ENCODE peak calls at places on chromosomes 2 and 18, in four cellular contexts. One of them, this sample, is unnamed.
A peak's percentile ranks its signal among the peaks of the same experiment; 100 is the strongest.

GRCh38 chr2:121080013-121080772 is 204.8 kb downstream of the TFCP2L1 start:
- DNase-seq in fibroblast of lung: peak; percentile 26
- DNase-seq in colonic mucosa: peak; percentile 68
- DNase-seq in body of pancreas: peak; percentile 60
- DNase-seq in this sample: peak; percentile 21

GRCh38 chr2:185222311-185222710 is 516.3 kb upstream of the FSIP2 start:
- DNase-seq in fibroblast of lung: peak; percentile 25
- DNase-seq in colonic mucosa: no peak
- DNase-seq in body of pancreas: no peak
- DNase-seq in this sample: no peak

GRCh38 chr2:68993660-68994059 is 19.2 kb downstream of the GKN1 start:
- DNase-seq in fibroblast of lung: no peak
- DNase-seq in colonic mucosa: no peak
- DNase-seq in body of pancreas: no peak
- DNase-seq in this sample: no peak

GRCh38 chr2:59025157-59025757 is 784.1 kb upstream of the FANCL start:
- DNase-seq in fibroblast of lung: peak; percentile 14
- DNase-seq in colonic mucosa: peak; percentile 19
- DNase-seq in body of pancreas: peak; percentile 20
- DNase-seq in this sample: no peak

GRCh38 chr18:77323640-77324370 is 74.2 kb downstream of the GALR1 start:
- DNase-seq in fibroblast of lung: no peak
- DNase-seq in colonic mucosa: no peak
- DNase-seq in body of pancreas: no peak
- DNase-seq in this sample: no peak

GRCh38 chr2:163155279-163155883 is 316.8 kb upstream of the KCNH7 start:
- DNase-seq in fibroblast of lung: peak; percentile 32
- DNase-seq in colonic mucosa: no peak
- DNase-seq in body of pancreas: no peak
- DNase-seq in this sample: no peak

GRCh38 chr2:48209214-48209885 is 303.1 kb upstream of the FBXO11 start:
- DNase-seq in fibroblast of lung: peak; percentile 41
- DNase-seq in colonic mucosa: no peak
- DNase-seq in body of pancreas: no peak
- DNase-seq in this sample: no peak

GRCh38 chr2:168328421-168328820 is 81.0 kb upstream of the STK39 start:
- DNase-seq in fibroblast of lung: no peak
- DNase-seq in colonic mucosa: no peak
- DNase-seq in body of pancreas: no peak
- DNase-seq in this sample: no peak

GRCh38 chr2:216014986-216015385 is 1.6 kb upstream of the MREG start:
- DNase-seq in fibroblast of lung: no peak
- DNase-seq in colonic mucosa: no peak
- DNase-seq in body of pancreas: no peak
- DNase-seq in this sample: no peak

GRCh38 chr2:165833156-165833555 is 39.1 kb upstream of the GALNT3 start:
- DNase-seq in fibroblast of lung: peak; percentile 83
- DNase-seq in colonic mucosa: no peak
- DNase-seq in body of pancreas: no peak
- DNase-seq in this sample: no peak

GRCh38 chr2:168345601-168346000 is 98.2 kb upstream of the STK39 start:
- DNase-seq in fibroblast of lung: no peak
- DNase-seq in colonic mucosa: no peak
- DNase-seq in body of pancreas: no peak
- DNase-seq in this sample: no peak

GRCh38 chr2:213763358-213763757 is 479.1 kb downstream of the SPAG16 start:
- DNase-seq in fibroblast of lung: no peak
- DNase-seq in colonic mucosa: no peak
- DNase-seq in body of pancreas: no peak
- DNase-seq in this sample: no peak

GRCh38 chr2:241808701-241809382 is at the start of gene NEU4:
- DNase-seq in fibroblast of lung: no peak
- DNase-seq in colonic mucosa: peak; percentile 90
- DNase-seq in body of pancreas: no peak
- DNase-seq in this sample: no peak

GRCh38 chr18:6956495-6956894 is 161.1 kb downstream of the LAMA1 start:
- DNase-seq in fibroblast of lung: no peak
- DNase-seq in colonic mucosa: no peak
- DNase-seq in body of pancreas: peak; percentile 54
- DNase-seq in this sample: no peak

GRCh38 chr2:224011837-224012236 is 27.2 kb downstream of the SERPINE2 start:
- DNase-seq in fibroblast of lung: no peak
- DNase-seq in colonic mucosa: no peak
- DNase-seq in body of pancreas: no peak
- DNase-seq in this sample: no peak

GRCh38 chr2:171271380-171271779 is 110.7 kb upstream of the TLK1 start:
- DNase-seq in fibroblast of lung: no peak
- DNase-seq in colonic mucosa: no peak
- DNase-seq in body of pancreas: no peak
- DNase-seq in this sample: no peak

GRCh38 chr2:127622561-127623387 is 23.2 kb upstream of the GPR17 start:
- DNase-seq in fibroblast of lung: no peak
- DNase-seq in colonic mucosa: no peak
- DNase-seq in body of pancreas: peak; percentile 10
- DNase-seq in this sample: no peak

GRCh38 chr2:218876562-218877219 is 4.0 kb upstream of the WNT10A start:
- DNase-seq in fibroblast of lung: peak; percentile 37
- DNase-seq in colonic mucosa: peak; percentile 67
- DNase-seq in body of pancreas: peak; percentile 57
- DNase-seq in this sample: peak; percentile 67

GRCh38 chr2:86518498-86518897 is 44.7 kb downstream of the CHMP3 start:
- DNase-seq in fibroblast of lung: no peak
- DNase-seq in colonic mucosa: no peak
- DNase-seq in body of pancreas: peak; percentile 30
- DNase-seq in this sample: no peak

GRCh38 chr2:192016265-192016664 is 169.4 kb upstream of the CAVIN2 start:
- DNase-seq in fibroblast of lung: peak; percentile 83
- DNase-seq in colonic mucosa: no peak
- DNase-seq in body of pancreas: no peak
- DNase-seq in this sample: no peak

GRCh38 chr2:96342085-96342484 is 6.5 kb downstream of the NCAPH start:
- DNase-seq in fibroblast of lung: peak; percentile 90
- DNase-seq in colonic mucosa: no peak
- DNase-seq in body of pancreas: no peak
- DNase-seq in this sample: no peak

GRCh38 chr2:229342376-229342775 is 71.3 kb upstream of the PID1 start:
- DNase-seq in fibroblast of lung: peak; percentile 14
- DNase-seq in colonic mucosa: peak; percentile 39
- DNase-seq in body of pancreas: peak; percentile 31
- DNase-seq in this sample: no peak

GRCh38 chr18:172361-172760 is 14.0 kb downstream of the USP14 start:
- DNase-seq in fibroblast of lung: no peak
- DNase-seq in colonic mucosa: no peak
- DNase-seq in body of pancreas: no peak
- DNase-seq in this sample: no peak

GRCh38 chr2:165621086-165621560 is 151.6 kb downstream of the CSRNP3 start:
- DNase-seq in fibroblast of lung: peak; percentile 72
- DNase-seq in colonic mucosa: no peak
- DNase-seq in body of pancreas: no peak
- DNase-seq in this sample: no peak

GRCh38 chr2:45944075-45944474 is 292.6 kb downstream of the PRKCE start:
- DNase-seq in fibroblast of lung: peak; percentile 85
- DNase-seq in colonic mucosa: no peak
- DNase-seq in body of pancreas: no peak
- DNase-seq in this sample: no peak

GRCh38 chr2:64453710-64454315 is at the start of gene LGALSL:
- DNase-seq in fibroblast of lung: peak; percentile 57
- DNase-seq in colonic mucosa: peak; percentile 88
- DNase-seq in body of pancreas: peak; percentile 88
- DNase-seq in this sample: no peak

GRCh38 chr2:217325810-217326209 is 465.9 kb upstream of the TNP1 start:
- DNase-seq in fibroblast of lung: no peak
- DNase-seq in colonic mucosa: no peak
- DNase-seq in body of pancreas: no peak
- DNase-seq in this sample: no peak

GRCh38 chr18:21433436-21433835 is 167.1 kb downstream of the ESCO1 start:
- DNase-seq in fibroblast of lung: no peak
- DNase-seq in colonic mucosa: no peak
- DNase-seq in body of pancreas: no peak
- DNase-seq in this sample: no peak

GRCh38 chr2:55162284-55163006 is 69.6 kb downstream of the CLHC1 start:
- DNase-seq in fibroblast of lung: no peak
- DNase-seq in colonic mucosa: no peak
- DNase-seq in body of pancreas: no peak
- DNase-seq in this sample: no peak

DNA sequence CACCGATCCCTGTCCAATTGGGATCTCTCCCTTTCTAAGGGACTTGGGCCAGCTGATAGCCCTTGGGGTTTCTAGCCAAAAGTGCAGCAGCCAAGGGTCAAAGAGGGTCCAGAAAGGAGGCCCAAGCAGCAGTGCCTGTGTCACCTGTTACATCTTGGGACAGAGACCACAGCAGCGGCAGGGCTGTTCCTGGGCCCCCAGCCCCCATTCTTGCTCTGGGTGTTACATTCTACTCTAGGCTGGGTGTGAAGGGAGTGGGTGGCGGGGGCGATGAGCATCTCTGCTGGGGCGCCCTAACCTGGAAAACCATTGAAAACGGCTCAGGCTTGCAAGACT is 1.2 kb downstream of the PAX3 start:
- DNase-seq in fibroblast of lung: no peak
- DNase-seq in colonic mucosa: no peak
- DNase-seq in body of pancreas: no peak
- DNase-seq in this sample: no peak
- H3K27me3 ChIP-seq in fibroblast of lung: peaks cover 92% of the 10 kb centered on the region
- H3K27me3 ChIP-seq in colonic mucosa: peaks cover 96% of the 10 kb centered on the region
- H3K27me3 ChIP-seq in body of pancreas: peaks cover 67% of the 10 kb centered on the region
- H3K27me3 ChIP-seq in this sample: peaks cover 31% of the 10 kb centered on the region

GRCh38 chr2:24877646-24878045 is 42.4 kb downstream of the ADCY3 start:
- DNase-seq in fibroblast of lung: no peak
- DNase-seq in colonic mucosa: no peak
- DNase-seq in body of pancreas: no peak
- DNase-seq in this sample: no peak
- H3K4me1 ChIP-seq in fibroblast of lung: peaks cover 21% of the 10 kb centered on the region
- H3K4me1 ChIP-seq in colonic mucosa: no peaks in the 10 kb centered on the region
- H3K4me1 ChIP-seq in body of pancreas: no peaks in the 10 kb centered on the region
- H3K4me1 ChIP-seq in this sample: no peaks in the 10 kb centered on the region

DNA sequence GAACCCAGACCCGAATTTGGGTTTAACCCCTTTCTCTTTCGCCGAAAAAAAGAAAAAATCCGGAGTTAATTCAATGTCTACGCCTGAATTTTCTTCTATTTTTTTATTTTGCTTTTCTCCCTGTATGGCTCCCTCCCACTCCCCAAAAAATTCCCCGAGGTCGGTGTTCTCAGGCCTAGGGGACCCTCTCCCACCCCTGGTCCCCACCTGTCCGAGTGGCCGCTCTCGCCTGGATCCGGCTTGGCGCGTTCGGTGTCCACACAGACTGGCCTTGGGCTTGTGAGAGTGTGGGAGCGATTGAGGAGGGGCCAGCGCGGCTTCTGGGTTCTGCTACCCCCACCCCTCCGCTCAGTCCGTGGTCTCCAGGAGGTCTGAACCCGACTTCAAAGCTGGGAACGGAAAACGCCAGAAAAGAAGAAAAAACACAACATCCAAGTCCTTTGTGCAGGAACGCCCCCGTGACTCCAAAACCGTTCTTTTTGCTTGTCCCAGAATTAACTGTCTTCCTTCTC is 5.7 kb upstream of the EN1 start:
- DNase-seq in fibroblast of lung: no peak
- DNase-seq in colonic mucosa: no peak
- DNase-seq in body of pancreas: no peak
- DNase-seq in this sample: no peak
- H3K27me3 ChIP-seq in fibroblast of lung: peaks cover 96% of the 10 kb centered on the region
- H3K27me3 ChIP-seq in colonic mucosa: peaks cover 96% of the 10 kb centered on the region
- H3K27me3 ChIP-seq in body of pancreas: peaks cover 70% of the 10 kb centered on the region
- H3K27me3 ChIP-seq in this sample: peaks cover 2% of the 10 kb centered on the region

DNA sequence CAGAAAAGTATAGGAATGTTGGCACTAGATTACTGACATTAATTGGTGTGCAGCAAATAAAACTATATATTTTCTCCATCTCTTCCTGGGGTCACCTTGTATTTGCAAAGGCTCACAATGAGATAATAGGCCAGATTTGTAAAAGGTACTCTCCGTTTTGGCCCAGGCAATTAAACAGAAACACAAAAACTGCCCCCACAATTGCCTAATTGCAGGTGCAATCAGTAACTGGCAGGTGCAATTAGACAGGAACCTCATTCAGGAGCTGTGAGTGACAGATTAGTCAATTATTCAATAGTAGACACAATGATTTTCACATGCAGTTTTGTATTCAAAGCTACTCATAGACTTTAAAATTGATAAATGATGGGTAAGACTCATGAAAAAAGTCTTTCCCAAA is 451.4 kb upstream of the ID2 start:
- DNase-seq in fibroblast of lung: no peak
- DNase-seq in colonic mucosa: no peak
- DNase-seq in body of pancreas: no peak
- DNase-seq in this sample: no peak
- H3K4me1 ChIP-seq in fibroblast of lung: no peaks in the 10 kb centered on the region
- H3K4me1 ChIP-seq in colonic mucosa: no peaks in the 10 kb centered on the region
- H3K4me1 ChIP-seq in body of pancreas: no peaks in the 10 kb centered on the region
- H3K4me1 ChIP-seq in this sample: no peaks in the 10 kb centered on the region

GRCh38 chr18:26656944-26657536 is 108.7 kb upstream of the KCTD1 start:
- DNase-seq in fibroblast of lung: peak; percentile 71
- DNase-seq in colonic mucosa: peak; percentile 76
- DNase-seq in body of pancreas: peak; percentile 82
- DNase-seq in this sample: no peak

GRCh38 chr18:26657618-26658581 is 109.5 kb upstream of the KCTD1 start:
- DNase-seq in fibroblast of lung: no peak
- DNase-seq in colonic mucosa: no peak
- DNase-seq in body of pancreas: no peak
- DNase-seq in this sample: no peak

DNA sequence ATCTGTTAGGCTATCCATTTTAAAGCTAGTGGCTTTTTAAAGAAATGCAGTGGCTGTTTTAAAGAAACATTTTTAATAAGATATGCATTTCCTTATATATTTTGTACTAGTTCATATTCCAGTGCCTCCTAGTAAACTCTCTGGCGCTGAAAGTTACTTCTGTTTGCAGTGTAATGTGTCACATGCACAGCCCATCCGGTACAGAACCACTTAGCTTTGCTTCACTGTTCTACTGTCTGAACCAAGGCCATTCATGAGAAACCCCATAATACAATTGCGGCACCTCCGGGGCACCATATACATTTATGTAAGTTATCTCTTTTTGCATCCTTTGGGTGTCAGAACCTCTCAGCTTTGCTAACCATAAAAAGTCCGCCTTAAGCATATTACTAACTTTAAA is 114.6 kb upstream of the KCTD1 start:
- DNase-seq in fibroblast of lung: no peak
- DNase-seq in colonic mucosa: no peak
- DNase-seq in body of pancreas: no peak
- DNase-seq in this sample: no peak
- H3K27me3 ChIP-seq in fibroblast of lung: peaks cover 12% of the 10 kb centered on the region
- H3K27me3 ChIP-seq in colonic mucosa: no peaks in the 10 kb centered on the region
- H3K27me3 ChIP-seq in body of pancreas: no peaks in the 10 kb centered on the region
- H3K27me3 ChIP-seq in this sample: no peaks in the 10 kb centered on the region

GRCh38 chr2:85438291-85439110 is 20.0 kb downstream of the SH2D6 start:
- DNase-seq in fibroblast of lung: no peak
- DNase-seq in colonic mucosa: no peak
- DNase-seq in body of pancreas: peak; percentile 50
- DNase-seq in this sample: no peak
- H3K4me1 ChIP-seq in fibroblast of lung: peaks cover 22% of the 10 kb centered on the region
- H3K4me1 ChIP-seq in colonic mucosa: peaks cover 12% of the 10 kb centered on the region
- H3K4me1 ChIP-seq in body of pancreas: peaks cover 62% of the 10 kb centered on the region
- H3K4me1 ChIP-seq in this sample: peaks cover 12% of the 10 kb centered on the region

GRCh38 chr18:46335551-46336059 is 231.4 kb downstream of the HAUS1 start:
- DNase-seq in fibroblast of lung: peak; percentile 18
- DNase-seq in colonic mucosa: no peak
- DNase-seq in body of pancreas: no peak
- DNase-seq in this sample: no peak
- H3K27me3 ChIP-seq in fibroblast of lung: peaks cover 25% of the 10 kb centered on the region
- H3K27me3 ChIP-seq in colonic mucosa: peaks cover 15% of the 10 kb centered on the region
- H3K27me3 ChIP-seq in body of pancreas: no peaks in the 10 kb centered on the region
- H3K27me3 ChIP-seq in this sample: peaks cover 4% of the 10 kb centered on the region